ENCODE peak calls at places on chromosome 13, in four cellular contexts. One of them, this sample, is unnamed.

GRCh38 chr13:51840141-51840540 is 4.8 kb downstream of the TMEM272 start:
- DNase-seq in thyroid gland: no peak
- DNase-seq in thoracic aorta: no peak
- DNase-seq in nephron progenitor cell: no peak
- DNase-seq in this sample: no peak

GRCh38 chr13:30212256-30212655 is 95.1 kb downstream of the KATNAL1 start:
- DNase-seq in thyroid gland: no peak
- DNase-seq in thoracic aorta: no peak
- DNase-seq in nephron progenitor cell: no peak
- DNase-seq in this sample: no peak

GRCh38 chr13:93248627-93249047 is 22.0 kb downstream of the GPC6 start:
- DNase-seq in nephron progenitor cell: peak; percentile 46
- DNase-seq in thyroid gland: peak; percentile 22
- DNase-seq in thoracic aorta: no peak
- DNase-seq in this sample: no peak

GRCh38 chr13:22451345-22451744 is 729.4 kb upstream of the SGCG start:
- DNase-seq in thoracic aorta: no peak
- DNase-seq in nephron progenitor cell: peak; percentile 14
- DNase-seq in thyroid gland: peak; percentile 3
- DNase-seq in this sample: no peak

GRCh38 chr13:23621316-23621645 is 51.1 kb downstream of the TNFRSF19 start:
- DNase-seq in thoracic aorta: no peak
- DNase-seq in thyroid gland: no peak
- DNase-seq in nephron progenitor cell: no peak
- DNase-seq in this sample: no peak

GRCh38 chr13:29849731-29850212 is 645 bp downstream of the UBL3 start:
- DNase-seq in nephron progenitor cell: peak; percentile 64
- DNase-seq in thoracic aorta: peak; percentile 31
- DNase-seq in thyroid gland: peak; percentile 74
- DNase-seq in this sample: no peak

GRCh38 chr13:47896111-47896510 is 105.0 kb downstream of the SUCLA2 start:
- DNase-seq in thoracic aorta: no peak
- DNase-seq in thyroid gland: no peak
- DNase-seq in nephron progenitor cell: no peak
- DNase-seq in this sample: no peak

GRCh38 chr13:105603283-105603682 is 932.2 kb downstream of the EFNB2 start:
- DNase-seq in thoracic aorta: no peak
- DNase-seq in nephron progenitor cell: no peak
- DNase-seq in thyroid gland: no peak
- DNase-seq in this sample: no peak

GRCh38 chr13:102847272-102848234 is 1.7 kb downstream of the ERCC5 start:
- DNase-seq in thoracic aorta: no peak
- DNase-seq in nephron progenitor cell: no peak
- DNase-seq in thyroid gland: no peak
- DNase-seq in this sample: no peak

GRCh38 chr13:108789476-108789875 is 160.1 kb downstream of the MYO16 start:
- DNase-seq in thyroid gland: no peak
- DNase-seq in thoracic aorta: no peak
- DNase-seq in nephron progenitor cell: no peak
- DNase-seq in this sample: no peak

GRCh38 chr13:34941436-34941834 is 635 bp upstream of the NBEA start:
- DNase-seq in nephron progenitor cell: no peak
- DNase-seq in thyroid gland: no peak
- DNase-seq in thoracic aorta: no peak
- DNase-seq in this sample: no peak

GRCh38 chr13:41622545-41623429 is 165.4 kb downstream of the RGCC start:
- DNase-seq in thyroid gland: no peak
- DNase-seq in nephron progenitor cell: no peak
- DNase-seq in thoracic aorta: no peak
- DNase-seq in this sample: no peak

GRCh38 chr13:70457474-70457873 is 349.2 kb upstream of the KLHL1 start:
- DNase-seq in thyroid gland: no peak
- DNase-seq in nephron progenitor cell: no peak
- DNase-seq in thoracic aorta: no peak
- DNase-seq in this sample: no peak

GRCh38 chr13:108797354-108797753 is 167.9 kb downstream of the MYO16 start:
- DNase-seq in thoracic aorta: no peak
- DNase-seq in nephron progenitor cell: no peak
- DNase-seq in thyroid gland: no peak
- DNase-seq in this sample: no peak

GRCh38 chr13:106182404-106182803 is 353.1 kb downstream of the EFNB2 start:
- DNase-seq in thoracic aorta: no peak
- DNase-seq in nephron progenitor cell: no peak
- DNase-seq in thyroid gland: no peak
- DNase-seq in this sample: no peak

GRCh38 chr13:49693191-49693733 is 2.0 kb upstream of the EBPL start:
- DNase-seq in thoracic aorta: no peak
- DNase-seq in nephron progenitor cell: no peak
- DNase-seq in thyroid gland: no peak
- DNase-seq in this sample: no peak

GRCh38 chr13:67063036-67063435 is 167.1 kb downstream of the PCDH9 start:
- DNase-seq in thoracic aorta: no peak
- DNase-seq in thyroid gland: no peak
- DNase-seq in nephron progenitor cell: no peak
- DNase-seq in this sample: no peak

GRCh38 chr13:45339867-45340266 is 1.1 kb downstream of the TPT1 start:
- DNase-seq in thoracic aorta: no peak
- DNase-seq in thyroid gland: no peak
- DNase-seq in nephron progenitor cell: no peak
- DNase-seq in this sample: no peak

GRCh38 chr13:75326173-75327131 is 155.5 kb downstream of the TBC1D4 start:
- DNase-seq in thyroid gland: no peak
- DNase-seq in thoracic aorta: no peak
- DNase-seq in nephron progenitor cell: no peak
- DNase-seq in this sample: peak; percentile 51

GRCh38 chr13:27918918-27919255 is 913 bp upstream of the PDX1 start:
- DNase-seq in nephron progenitor cell: no peak
- DNase-seq in thoracic aorta: no peak
- DNase-seq in thyroid gland: no peak
- DNase-seq in this sample: no peak

GRCh38 chr13:23516706-23517105 is 53.5 kb upstream of the TNFRSF19 start:
- DNase-seq in thyroid gland: no peak
- DNase-seq in thoracic aorta: no peak
- DNase-seq in nephron progenitor cell: no peak
- DNase-seq in this sample: no peak

GRCh38 chr13:37791699-37792098 is 77.9 kb downstream of the TRPC4 start:
- DNase-seq in nephron progenitor cell: no peak
- DNase-seq in thyroid gland: no peak
- DNase-seq in thoracic aorta: no peak
- DNase-seq in this sample: no peak

GRCh38 chr13:94330552-94331071 is 148.9 kb downstream of the DCT start:
- DNase-seq in thyroid gland: no peak
- DNase-seq in thoracic aorta: no peak
- DNase-seq in nephron progenitor cell: no peak
- DNase-seq in this sample: no peak

GRCh38 chr13:28498481-28499115 is 3.7 kb upstream of the FLT1 start:
- DNase-seq in nephron progenitor cell: no peak
- DNase-seq in thyroid gland: no peak
- DNase-seq in thoracic aorta: no peak
- DNase-seq in this sample: no peak

GRCh38 chr13:72590091-72590490 is 137.3 kb downstream of the MZT1 start:
- DNase-seq in nephron progenitor cell: no peak
- DNase-seq in thoracic aorta: no peak
- DNase-seq in thyroid gland: no peak
- DNase-seq in this sample: no peak

GRCh38 chr13:34361528-34361927 is 543.6 kb downstream of the RFC3 start:
- DNase-seq in thyroid gland: no peak
- DNase-seq in nephron progenitor cell: no peak
- DNase-seq in thoracic aorta: no peak
- DNase-seq in this sample: no peak

GRCh38 chr13:43730642-43731041 is 56.1 kb downstream of the ENOX1 start:
- DNase-seq in thoracic aorta: no peak
- DNase-seq in thyroid gland: no peak
- DNase-seq in nephron progenitor cell: peak; percentile 2
- DNase-seq in this sample: no peak

GRCh38 chr13:24511019-24511823 is 1.4 kb downstream of the PARP4 start:
- DNase-seq in nephron progenitor cell: no peak
- DNase-seq in thoracic aorta: no peak
- DNase-seq in thyroid gland: peak; percentile 15
- DNase-seq in this sample: peak; percentile 41

GRCh38 chr13:49667773-49668172 is 23.5 kb downstream of the EBPL start:
- DNase-seq in nephron progenitor cell: no peak
- DNase-seq in thyroid gland: no peak
- DNase-seq in thoracic aorta: no peak
- DNase-seq in this sample: no peak

DNA sequence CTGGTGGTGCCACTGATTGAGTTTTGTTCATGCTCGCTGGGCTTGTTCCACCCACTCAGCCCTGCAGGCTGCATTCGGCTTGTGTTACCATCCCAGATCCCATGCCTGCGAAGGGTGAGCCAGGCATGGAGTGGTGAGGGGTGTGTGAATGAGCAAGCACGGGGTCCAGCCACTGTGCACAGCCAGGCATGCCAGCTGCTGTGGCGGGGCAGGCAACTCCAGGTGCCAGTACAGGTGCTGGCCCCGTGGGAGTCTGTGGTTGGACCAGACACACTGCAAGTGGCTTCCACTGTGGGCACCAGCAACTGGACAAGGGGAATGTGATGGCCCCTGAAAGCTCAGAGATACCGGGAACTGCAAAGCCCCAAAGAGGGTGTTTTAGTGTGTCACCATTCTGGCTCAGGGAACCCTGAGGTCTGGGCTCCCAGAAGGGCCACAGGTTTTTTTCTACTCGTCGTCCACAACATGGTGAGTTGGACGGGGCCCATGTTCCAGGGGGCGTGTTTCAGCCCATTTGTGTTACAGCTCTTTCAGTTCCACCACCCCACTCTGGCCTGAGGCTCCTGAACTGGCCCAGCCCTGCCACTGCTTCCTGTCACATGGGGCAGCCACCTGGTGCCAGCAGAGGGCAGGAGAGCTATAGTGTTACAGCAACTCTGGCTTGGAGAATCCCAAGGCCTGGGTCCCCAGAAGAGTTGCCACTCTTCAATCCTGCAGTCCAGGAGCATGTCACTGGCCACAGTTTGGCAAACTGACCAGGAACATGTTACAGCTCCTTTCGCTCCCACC is 217.0 kb upstream of the OBI1 start:
- DNase-seq in thoracic aorta: no peak
- DNase-seq in thyroid gland: no peak
- DNase-seq in nephron progenitor cell: no peak
- DNase-seq in this sample: no peak
- TF ChIP-seq CTCF in thoracic aorta: no peak
- TF ChIP-seq CTCF in thyroid gland: no peak
- TF ChIP-seq CTCF in nephron progenitor cell: no peak
- TF ChIP-seq CTCF in this sample: no peak

GRCh38 chr13:59176775-59177174 is 987.0 kb downstream of the DIAPH3 start:
- DNase-seq in nephron progenitor cell: no peak
- DNase-seq in thoracic aorta: no peak
- DNase-seq in thyroid gland: no peak
- DNase-seq in this sample: no peak
- TF ChIP-seq CTCF in nephron progenitor cell: no peak
- TF ChIP-seq CTCF in thoracic aorta: no peak
- TF ChIP-seq CTCF in thyroid gland: no peak
- TF ChIP-seq CTCF in this sample: no peak

GRCh38 chr13:99614465-99614885 is 113.2 kb downstream of the TM9SF2 start:
- DNase-seq in nephron progenitor cell: no peak
- DNase-seq in thoracic aorta: no peak
- DNase-seq in thyroid gland: no peak
- DNase-seq in this sample: no peak
- TF ChIP-seq CTCF in nephron progenitor cell: peak; percentile 15
- TF ChIP-seq CTCF in thoracic aorta: no peak
- TF ChIP-seq CTCF in thyroid gland: no peak
- TF ChIP-seq CTCF in this sample: no peak

DNA sequence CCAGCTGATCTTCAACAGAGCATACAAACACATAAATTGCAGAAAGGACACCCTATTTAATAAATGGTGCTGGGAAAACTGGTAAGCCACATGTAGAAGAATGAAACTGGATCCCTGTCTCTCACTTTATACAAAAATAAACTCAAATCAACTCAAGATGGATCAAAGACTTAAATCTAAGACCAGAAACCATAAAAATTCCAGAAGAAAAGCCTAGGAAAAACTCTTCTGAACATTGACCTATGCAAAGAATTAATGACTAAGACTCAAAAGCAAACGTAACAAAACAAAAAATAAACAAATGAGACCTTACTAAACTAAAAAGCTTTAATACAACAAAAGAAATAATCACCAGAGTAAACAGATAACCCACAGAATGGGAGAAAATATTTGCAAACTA is 74.5 kb upstream of the ABCC4 start:
- DNase-seq in thyroid gland: no peak
- DNase-seq in thoracic aorta: no peak
- DNase-seq in nephron progenitor cell: no peak
- DNase-seq in this sample: no peak
- TF ChIP-seq CTCF in thyroid gland: no peak
- TF ChIP-seq CTCF in thoracic aorta: no peak
- TF ChIP-seq CTCF in nephron progenitor cell: no peak
- TF ChIP-seq CTCF in this sample: no peak

GRCh38 chr13:113245858-113246791 is 36.7 kb downstream of the CUL4A start:
- DNase-seq in thoracic aorta: no peak
- DNase-seq in nephron progenitor cell: peak; percentile 16
- DNase-seq in thyroid gland: peak; percentile 9
- DNase-seq in this sample: no peak
- TF ChIP-seq CTCF in thoracic aorta: no peak
- TF ChIP-seq CTCF in nephron progenitor cell: no peak
- TF ChIP-seq CTCF in thyroid gland: no peak
- TF ChIP-seq CTCF in this sample: no peak

GRCh38 chr13:39783051-39783450 is 127.6 kb downstream of the COG6 start:
- DNase-seq in thyroid gland: no peak
- DNase-seq in thoracic aorta: no peak
- DNase-seq in nephron progenitor cell: no peak
- DNase-seq in this sample: no peak
- TF ChIP-seq CTCF in thyroid gland: no peak
- TF ChIP-seq CTCF in thoracic aorta: no peak
- TF ChIP-seq CTCF in nephron progenitor cell: no peak
- TF ChIP-seq CTCF in this sample: no peak

GRCh38 chr13:114022876-114023275 is 49.0 kb upstream of the C13orf46 start:
- DNase-seq in nephron progenitor cell: no peak
- DNase-seq in thyroid gland: no peak
- DNase-seq in thoracic aorta: no peak
- DNase-seq in this sample: no peak

GRCh38 chr13:114024603-114025431 is 50.9 kb upstream of the C13orf46 start:
- DNase-seq in thyroid gland: no peak
- DNase-seq in nephron progenitor cell: no peak
- DNase-seq in thoracic aorta: no peak
- DNase-seq in this sample: no peak

GRCh38 chr13:114022309-114022669 is 48.4 kb upstream of the C13orf46 start:
- DNase-seq in nephron progenitor cell: no peak
- DNase-seq in thoracic aorta: no peak
- DNase-seq in thyroid gland: no peak
- DNase-seq in this sample: no peak

GRCh38 chr13:114025432-114026127 is 51.7 kb upstream of the C13orf46 start:
- DNase-seq in nephron progenitor cell: peak; percentile 37
- DNase-seq in thoracic aorta: no peak
- DNase-seq in thyroid gland: no peak
- DNase-seq in this sample: no peak

GRCh38 chr13:114023716-114024602 is 50.1 kb upstream of the C13orf46 start:
- DNase-seq in nephron progenitor cell: no peak
- DNase-seq in thyroid gland: no peak
- DNase-seq in thoracic aorta: no peak
- DNase-seq in this sample: no peak
- TF ChIP-seq CTCF in nephron progenitor cell: no peak
- TF ChIP-seq CTCF in thyroid gland: no peak
- TF ChIP-seq CTCF in thoracic aorta: no peak
- TF ChIP-seq CTCF in this sample: no peak

This sample was measured in CD8-positive, alpha-beta T cell.